ENCODE peak calls at places on chromosomes 13 and 19, in ten cellular contexts. One of them, this sample, is unnamed.

GRCh38 chr19:45217193-45217956 is 27.8 kb downstream of the EXOC3L2 start:
- DNase-seq in astrocyte: no peak
- DNase-seq in bronchial epithelial cell: no peak
- DNase-seq in foreskin keratinocyte: no peak
- DNase-seq in mucosa of descending colon: no peak
- DNase-seq in kidney: peak
- DNase-seq in cardiac muscle cell: peak
- DNase-seq in progenitor cell of endocrine pancreas: no peak
- DNase-seq in kidney epithelial cell: no peak
- DNase-seq in HFFc6: no peak
- DNase-seq in this sample: no peak

GRCh38 chr19:33156354-33156753 is 24.4 kb downstream of the WDR88 start:
- DNase-seq in progenitor cell of endocrine pancreas: no peak
- DNase-seq in cardiac muscle cell: peak
- DNase-seq in mucosa of descending colon: no peak
- DNase-seq in foreskin keratinocyte: no peak
- DNase-seq in astrocyte: peak
- DNase-seq in HFFc6: peak
- DNase-seq in kidney: no peak
- DNase-seq in kidney epithelial cell: no peak
- DNase-seq in bronchial epithelial cell: peak
- DNase-seq in this sample: no peak

GRCh38 chr13:67147257-67148218 is 82.6 kb downstream of the PCDH9 start:
- DNase-seq in progenitor cell of endocrine pancreas: no peak
- DNase-seq in astrocyte: peak
- DNase-seq in mucosa of descending colon: no peak
- DNase-seq in HFFc6: peak
- DNase-seq in bronchial epithelial cell: peak
- DNase-seq in kidney epithelial cell: peak
- DNase-seq in kidney: no peak
- DNase-seq in foreskin keratinocyte: peak
- DNase-seq in cardiac muscle cell: peak
- DNase-seq in this sample: no peak

GRCh38 chr13:84500016-84500415 is 617.7 kb upstream of the SLITRK1 start:
- DNase-seq in kidney epithelial cell: no peak
- DNase-seq in cardiac muscle cell: no peak
- DNase-seq in mucosa of descending colon: no peak
- DNase-seq in kidney: no peak
- DNase-seq in foreskin keratinocyte: no peak
- DNase-seq in astrocyte: peak
- DNase-seq in bronchial epithelial cell: no peak
- DNase-seq in progenitor cell of endocrine pancreas: no peak
- DNase-seq in HFFc6: no peak
- DNase-seq in this sample: no peak

GRCh38 chr19:19388568-19389555 is 16.6 kb upstream of the GATAD2A start:
- DNase-seq in kidney: peak
- DNase-seq in HFFc6: no peak
- DNase-seq in foreskin keratinocyte: no peak
- DNase-seq in mucosa of descending colon: no peak
- DNase-seq in bronchial epithelial cell: peak
- DNase-seq in astrocyte: no peak
- DNase-seq in progenitor cell of endocrine pancreas: no peak
- DNase-seq in kidney epithelial cell: no peak
- DNase-seq in cardiac muscle cell: no peak
- DNase-seq in this sample: no peak

GRCh38 chr13:51524312-51524711 is 60.0 kb upstream of the WDFY2 start:
- DNase-seq in cardiac muscle cell: peak
- DNase-seq in foreskin keratinocyte: no peak
- DNase-seq in kidney epithelial cell: no peak
- DNase-seq in astrocyte: no peak
- DNase-seq in HFFc6: peak
- DNase-seq in progenitor cell of endocrine pancreas: no peak
- DNase-seq in bronchial epithelial cell: peak
- DNase-seq in mucosa of descending colon: no peak
- DNase-seq in kidney: no peak
- DNase-seq in this sample: no peak

GRCh38 chr19:48646912-48647216 is 877 bp upstream of the CA11 start:
- DNase-seq in progenitor cell of endocrine pancreas: no peak
- DNase-seq in mucosa of descending colon: no peak
- DNase-seq in astrocyte: no peak
- DNase-seq in cardiac muscle cell: no peak
- DNase-seq in kidney epithelial cell: no peak
- DNase-seq in foreskin keratinocyte: no peak
- DNase-seq in bronchial epithelial cell: no peak
- DNase-seq in kidney: no peak
- DNase-seq in HFFc6: no peak
- DNase-seq in this sample: no peak

GRCh38 chr13:91280806-91281205 is 66.7 kb upstream of the MIR17HG start:
- DNase-seq in HFFc6: no peak
- DNase-seq in kidney epithelial cell: no peak
- DNase-seq in progenitor cell of endocrine pancreas: no peak
- DNase-seq in cardiac muscle cell: no peak
- DNase-seq in bronchial epithelial cell: no peak
- DNase-seq in mucosa of descending colon: no peak
- DNase-seq in foreskin keratinocyte: peak
- DNase-seq in kidney: no peak
- DNase-seq in astrocyte: no peak
- DNase-seq in this sample: no peak

DNA sequence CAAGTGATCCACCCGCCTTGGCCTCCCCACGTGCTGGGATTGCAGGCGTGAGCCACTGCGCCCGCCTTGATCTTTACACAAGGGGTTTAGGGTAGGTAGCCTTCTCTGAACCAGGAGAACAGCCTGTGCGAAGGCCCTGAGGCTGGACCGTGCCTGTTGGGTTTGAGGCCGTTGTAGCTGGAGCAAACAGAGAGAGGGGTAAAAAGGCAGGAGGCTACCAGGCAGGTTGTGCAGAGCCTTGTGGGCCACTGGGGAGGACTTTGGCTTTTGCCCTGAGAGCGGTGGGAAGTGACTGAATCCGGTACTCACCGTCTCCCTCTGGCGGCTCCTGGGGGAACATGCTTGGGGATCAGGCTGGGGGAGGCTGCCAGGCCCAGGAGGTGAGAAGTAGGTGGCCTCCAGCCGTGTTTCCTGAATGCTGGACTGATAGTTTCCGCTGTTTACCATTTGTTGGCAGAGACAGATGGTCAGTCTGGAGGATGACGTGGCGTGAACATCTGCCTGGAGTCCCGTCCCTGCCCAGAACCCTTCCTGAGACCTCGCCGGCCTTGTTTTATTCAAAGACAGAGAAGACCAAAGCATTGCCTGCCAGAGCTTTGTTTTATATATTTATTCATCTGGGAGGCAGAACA is 24.6 kb downstream of the SPC24 start:
- DNase-seq in mucosa of descending colon: peak
- DNase-seq in progenitor cell of endocrine pancreas: peak
- DNase-seq in astrocyte: peak
- DNase-seq in HFFc6: peak
- DNase-seq in kidney epithelial cell: no peak
- DNase-seq in bronchial epithelial cell: no peak
- DNase-seq in kidney: peak
- DNase-seq in cardiac muscle cell: peak
- DNase-seq in foreskin keratinocyte: no peak
- DNase-seq in this sample: peak
- TF ChIP-seq CTCF in mucosa of descending colon: peak
- TF ChIP-seq CTCF in progenitor cell of endocrine pancreas: peak
- TF ChIP-seq CTCF in astrocyte: peak
- TF ChIP-seq CTCF in HFFc6: peak
- TF ChIP-seq CTCF in kidney epithelial cell: peak
- TF ChIP-seq CTCF in bronchial epithelial cell: peak
- TF ChIP-seq CTCF in kidney: peak
- TF ChIP-seq CTCF in cardiac muscle cell: peak
- TF ChIP-seq CTCF in foreskin keratinocyte: peak
- TF ChIP-seq CTCF in this sample: peak

GRCh38 chr13:108084840-108085239 is 130.5 kb downstream of the LIG4 start:
- DNase-seq in bronchial epithelial cell: no peak
- DNase-seq in HFFc6: no peak
- DNase-seq in foreskin keratinocyte: no peak
- DNase-seq in astrocyte: no peak
- DNase-seq in progenitor cell of endocrine pancreas: no peak
- DNase-seq in mucosa of descending colon: no peak
- DNase-seq in cardiac muscle cell: no peak
- DNase-seq in kidney epithelial cell: no peak
- DNase-seq in kidney: no peak
- DNase-seq in this sample: no peak

GRCh38 chr13:108082481-108082880 is 132.9 kb downstream of the LIG4 start:
- DNase-seq in bronchial epithelial cell: no peak
- DNase-seq in progenitor cell of endocrine pancreas: no peak
- DNase-seq in kidney epithelial cell: peak
- DNase-seq in astrocyte: no peak
- DNase-seq in HFFc6: no peak
- DNase-seq in mucosa of descending colon: no peak
- DNase-seq in foreskin keratinocyte: no peak
- DNase-seq in kidney: no peak
- DNase-seq in cardiac muscle cell: no peak
- DNase-seq in this sample: no peak

GRCh38 chr13:108083056-108083455 is 132.3 kb downstream of the LIG4 start:
- DNase-seq in progenitor cell of endocrine pancreas: no peak
- DNase-seq in foreskin keratinocyte: peak
- DNase-seq in HFFc6: no peak
- DNase-seq in astrocyte: peak
- DNase-seq in kidney epithelial cell: peak
- DNase-seq in cardiac muscle cell: no peak
- DNase-seq in bronchial epithelial cell: no peak
- DNase-seq in mucosa of descending colon: no peak
- DNase-seq in kidney: no peak
- DNase-seq in this sample: no peak

GRCh38 chr13:108087813-108088212 is 127.5 kb downstream of the LIG4 start:
- DNase-seq in foreskin keratinocyte: no peak
- DNase-seq in mucosa of descending colon: no peak
- DNase-seq in kidney: no peak
- DNase-seq in HFFc6: no peak
- DNase-seq in cardiac muscle cell: no peak
- DNase-seq in progenitor cell of endocrine pancreas: no peak
- DNase-seq in bronchial epithelial cell: no peak
- DNase-seq in kidney epithelial cell: no peak
- DNase-seq in astrocyte: no peak
- DNase-seq in this sample: no peak

GRCh38 chr13:108086678-108087077 is 128.7 kb downstream of the LIG4 start:
- DNase-seq in mucosa of descending colon: no peak
- DNase-seq in progenitor cell of endocrine pancreas: no peak
- DNase-seq in kidney: no peak
- DNase-seq in bronchial epithelial cell: no peak
- DNase-seq in HFFc6: no peak
- DNase-seq in kidney epithelial cell: peak
- DNase-seq in foreskin keratinocyte: no peak
- DNase-seq in astrocyte: no peak
- DNase-seq in cardiac muscle cell: no peak
- DNase-seq in this sample: no peak
- TF ChIP-seq CTCF in mucosa of descending colon: no peak
- TF ChIP-seq CTCF in progenitor cell of endocrine pancreas: peak
- TF ChIP-seq CTCF in kidney: no peak
- TF ChIP-seq CTCF in bronchial epithelial cell: peak
- TF ChIP-seq CTCF in HFFc6: no peak
- TF ChIP-seq CTCF in kidney epithelial cell: peak
- TF ChIP-seq CTCF in foreskin keratinocyte: no peak
- TF ChIP-seq CTCF in astrocyte: no peak
- TF ChIP-seq CTCF in cardiac muscle cell: no peak
- TF ChIP-seq CTCF in this sample: no peak

GRCh38 chr13:39418424-39418823 is 184.6 kb downstream of the LHFPL6 start:
- DNase-seq in kidney: no peak
- DNase-seq in foreskin keratinocyte: no peak
- DNase-seq in kidney epithelial cell: no peak
- DNase-seq in HFFc6: no peak
- DNase-seq in astrocyte: no peak
- DNase-seq in cardiac muscle cell: no peak
- DNase-seq in bronchial epithelial cell: no peak
- DNase-seq in mucosa of descending colon: no peak
- DNase-seq in progenitor cell of endocrine pancreas: no peak
- DNase-seq in this sample: no peak

GRCh38 chr13:39417643-39418042 is 185.3 kb downstream of the LHFPL6 start:
- DNase-seq in progenitor cell of endocrine pancreas: no peak
- DNase-seq in astrocyte: peak
- DNase-seq in foreskin keratinocyte: peak
- DNase-seq in kidney epithelial cell: peak
- DNase-seq in HFFc6: peak
- DNase-seq in kidney: no peak
- DNase-seq in cardiac muscle cell: peak
- DNase-seq in bronchial epithelial cell: peak
- DNase-seq in mucosa of descending colon: no peak
- DNase-seq in this sample: no peak

GRCh38 chr13:39415403-39415802 is 187.6 kb downstream of the LHFPL6 start:
- DNase-seq in kidney: no peak
- DNase-seq in mucosa of descending colon: peak
- DNase-seq in astrocyte: no peak
- DNase-seq in cardiac muscle cell: peak
- DNase-seq in foreskin keratinocyte: peak
- DNase-seq in HFFc6: peak
- DNase-seq in progenitor cell of endocrine pancreas: no peak
- DNase-seq in kidney epithelial cell: no peak
- DNase-seq in bronchial epithelial cell: peak
- DNase-seq in this sample: peak

GRCh38 chr13:39419068-39419467 is 183.9 kb downstream of the LHFPL6 start:
- DNase-seq in kidney: no peak
- DNase-seq in progenitor cell of endocrine pancreas: no peak
- DNase-seq in astrocyte: no peak
- DNase-seq in HFFc6: no peak
- DNase-seq in kidney epithelial cell: no peak
- DNase-seq in foreskin keratinocyte: no peak
- DNase-seq in bronchial epithelial cell: no peak
- DNase-seq in cardiac muscle cell: no peak
- DNase-seq in mucosa of descending colon: no peak
- DNase-seq in this sample: no peak

GRCh38 chr13:39417131-39417530 is 185.9 kb downstream of the LHFPL6 start:
- DNase-seq in kidney epithelial cell: no peak
- DNase-seq in HFFc6: peak
- DNase-seq in mucosa of descending colon: no peak
- DNase-seq in kidney: no peak
- DNase-seq in progenitor cell of endocrine pancreas: no peak
- DNase-seq in bronchial epithelial cell: no peak
- DNase-seq in astrocyte: no peak
- DNase-seq in foreskin keratinocyte: no peak
- DNase-seq in cardiac muscle cell: peak
- DNase-seq in this sample: no peak
- TF ChIP-seq CTCF in kidney epithelial cell: peak
- TF ChIP-seq CTCF in HFFc6: peak
- TF ChIP-seq CTCF in mucosa of descending colon: no peak
- TF ChIP-seq CTCF in kidney: no peak
- TF ChIP-seq CTCF in progenitor cell of endocrine pancreas: peak
- TF ChIP-seq CTCF in bronchial epithelial cell: no peak
- TF ChIP-seq CTCF in astrocyte: peak
- TF ChIP-seq CTCF in foreskin keratinocyte: peak
- TF ChIP-seq CTCF in cardiac muscle cell: peak
- TF ChIP-seq CTCF in this sample: no peak

GRCh38 chr19:15634105-15634504 is 6.6 kb upstream of the CYP4F3 start:
- DNase-seq in foreskin keratinocyte: no peak
- DNase-seq in kidney epithelial cell: no peak
- DNase-seq in astrocyte: no peak
- DNase-seq in bronchial epithelial cell: no peak
- DNase-seq in HFFc6: no peak
- DNase-seq in cardiac muscle cell: no peak
- DNase-seq in progenitor cell of endocrine pancreas: no peak
- DNase-seq in mucosa of descending colon: no peak
- DNase-seq in kidney: no peak
- DNase-seq in this sample: no peak

GRCh38 chr19:15636026-15636425 is 4.7 kb upstream of the CYP4F3 start:
- DNase-seq in HFFc6: no peak
- DNase-seq in kidney epithelial cell: no peak
- DNase-seq in mucosa of descending colon: no peak
- DNase-seq in cardiac muscle cell: no peak
- DNase-seq in astrocyte: no peak
- DNase-seq in foreskin keratinocyte: no peak
- DNase-seq in bronchial epithelial cell: no peak
- DNase-seq in kidney: no peak
- DNase-seq in progenitor cell of endocrine pancreas: no peak
- DNase-seq in this sample: no peak

GRCh38 chr19:15631817-15632216 is 8.9 kb upstream of the CYP4F3 start:
- DNase-seq in kidney epithelial cell: no peak
- DNase-seq in mucosa of descending colon: peak
- DNase-seq in foreskin keratinocyte: no peak
- DNase-seq in HFFc6: no peak
- DNase-seq in kidney: no peak
- DNase-seq in progenitor cell of endocrine pancreas: no peak
- DNase-seq in astrocyte: no peak
- DNase-seq in cardiac muscle cell: peak
- DNase-seq in bronchial epithelial cell: no peak
- DNase-seq in this sample: no peak

GRCh38 chr19:15635016-15635805 is 5.5 kb upstream of the CYP4F3 start:
- DNase-seq in HFFc6: no peak
- DNase-seq in mucosa of descending colon: no peak
- DNase-seq in bronchial epithelial cell: peak
- DNase-seq in kidney epithelial cell: no peak
- DNase-seq in astrocyte: no peak
- DNase-seq in progenitor cell of endocrine pancreas: no peak
- DNase-seq in foreskin keratinocyte: peak
- DNase-seq in cardiac muscle cell: no peak
- DNase-seq in kidney: no peak
- DNase-seq in this sample: no peak

DNA sequence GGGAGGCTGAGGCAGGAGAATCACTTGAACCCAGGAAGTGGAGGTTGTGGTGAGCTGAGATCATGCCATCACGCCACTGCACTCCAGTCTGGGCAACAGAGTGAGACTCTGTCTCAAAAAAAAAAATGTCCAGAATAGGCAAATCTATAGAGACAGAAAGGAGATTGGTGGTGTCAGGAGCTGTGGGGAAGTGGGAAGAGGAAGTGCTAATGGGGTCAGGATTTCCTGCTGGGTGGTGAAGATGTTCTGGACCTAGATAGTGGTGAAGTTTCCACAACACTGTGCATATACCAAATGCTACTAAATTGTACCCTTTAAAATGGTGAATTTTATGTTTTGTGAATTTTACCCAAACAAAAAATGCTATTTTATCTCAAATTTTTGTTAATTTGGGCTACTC is 7.6 kb upstream of the CYP4F3 start:
- DNase-seq in cardiac muscle cell: no peak
- DNase-seq in astrocyte: no peak
- DNase-seq in bronchial epithelial cell: no peak
- DNase-seq in mucosa of descending colon: no peak
- DNase-seq in kidney: no peak
- DNase-seq in foreskin keratinocyte: no peak
- DNase-seq in kidney epithelial cell: no peak
- DNase-seq in HFFc6: no peak
- DNase-seq in progenitor cell of endocrine pancreas: no peak
- DNase-seq in this sample: no peak
- TF ChIP-seq CTCF in cardiac muscle cell: no peak
- TF ChIP-seq CTCF in astrocyte: no peak
- TF ChIP-seq CTCF in bronchial epithelial cell: no peak
- TF ChIP-seq CTCF in mucosa of descending colon: no peak
- TF ChIP-seq CTCF in kidney: no peak
- TF ChIP-seq CTCF in foreskin keratinocyte: no peak
- TF ChIP-seq CTCF in kidney epithelial cell: no peak
- TF ChIP-seq CTCF in HFFc6: no peak
- TF ChIP-seq CTCF in progenitor cell of endocrine pancreas: no peak
- TF ChIP-seq CTCF in this sample: no peak